ENCODE peak calls at places on chromosomes 16 and 17, in five cellular contexts. Y is EL, Z is neuronal stem cell, H is T-helper 2 cell, C is NCI-H774. E is an unnamed sample.

GRCh38 chr17:47736501-47737211 is 3.6 kb downstream of the TBX21 start:
- DNase-seq in Z (no peak), H (no peak), Y (no peak), C (no peak), E (no peak)

GRCh38 chr17:7283471-7284216 is 2.1 kb downstream of the SLC2A4 start:
- DNase-seq in H (no peak), Z (no peak), C (no peak), Y (no peak), E (no peak)

GRCh38 chr17:72139213-72139612 is 18.4 kb downstream of the SOX9 start:
- DNase-seq in Y (peak; percentile 31), C (no peak), Z (no peak), H (no peak), E (no peak)

GRCh38 chr17:794876-795275 is 12.7 kb downstream of the MRM3 start:
- DNase-seq in C (peak; percentile 25), Z (peak; percentile 70), H (peak; percentile 8), Y (peak; percentile 70), E (peak; percentile 87)

GRCh38 chr17:6305613-6306360 is 129.1 kb downstream of the AIPL1 start:
- DNase-seq in H (no peak), C (peak; percentile 30), Z (no peak), Y (no peak), E (no peak)

GRCh38 chr17:35236821-35237220 is 6.1 kb upstream of the SLFN5 start:
- DNase-seq in Y (no peak), Z (no peak), H (no peak), C (no peak), E (no peak)

GRCh38 chr17:77279448-77280303 is 138.9 kb downstream of the SEC14L1 start:
- DNase-seq in C (no peak), H (no peak), Z (no peak), Y (no peak), E (no peak)

GRCh38 chr16:76639685-76640289 is 362.6 kb downstream of the CNTNAP4 start:
- DNase-seq in H (no peak), C (no peak), Z (no peak), Y (no peak), E (no peak)

GRCh38 chr16:11162571-11163268 is 93.3 kb downstream of the SOCS1 start:
- DNase-seq in Y (no peak), Z (no peak), H (no peak), C (no peak), E (no peak)